ENCODE peak calls at places on chromosome 2, in eight cellular contexts. One of them, this sample, is unnamed.

GRCh38 chr2:224887159-224887558 is 155.1 kb downstream of the DOCK10 start:
- DNase-seq in lung microvascular endothelial cell: no peak
- DNase-seq in activated T-helper 1 cell treated with anti-CD3 and anti-CD28 coated beads, Interleukin-2, amount 50 U/mL, for 16 hours: no peak
- DNase-seq in SHP77: no peak
- DNase-seq in AG08395: peak
- DNase-seq in activated B cell treated with CpG ODN at 0.5 μM for 24 hours: no peak
- DNase-seq in K562: no peak
- DNase-seq in stromal cell of bone marrow: peak
- DNase-seq in this sample: no peak

GRCh38 chr2:128379021-128380005 is 60.6 kb upstream of the HS6ST1 start:
- DNase-seq in K562: no peak
- DNase-seq in SHP77: no peak
- DNase-seq in stromal cell of bone marrow: no peak
- DNase-seq in lung microvascular endothelial cell: peak
- DNase-seq in activated T-helper 1 cell treated with anti-CD3 and anti-CD28 coated beads, Interleukin-2, amount 50 U/mL, for 16 hours: no peak
- DNase-seq in AG08395: peak
- DNase-seq in activated B cell treated with CpG ODN at 0.5 μM for 24 hours: no peak
- DNase-seq in this sample: no peak

GRCh38 chr2:147294825-147295392 is 549.9 kb upstream of the ACVR2A start:
- DNase-seq in K562: no peak
- DNase-seq in stromal cell of bone marrow: no peak
- DNase-seq in activated T-helper 1 cell treated with anti-CD3 and anti-CD28 coated beads, Interleukin-2, amount 50 U/mL, for 16 hours: no peak
- DNase-seq in SHP77: no peak
- DNase-seq in lung microvascular endothelial cell: no peak
- DNase-seq in AG08395: no peak
- DNase-seq in activated B cell treated with CpG ODN at 0.5 μM for 24 hours: no peak
- DNase-seq in this sample: no peak

GRCh38 chr2:48450256-48450655 is 79.7 kb upstream of the STON1 start:
- DNase-seq in activated T-helper 1 cell treated with anti-CD3 and anti-CD28 coated beads, Interleukin-2, amount 50 U/mL, for 16 hours: no peak
- DNase-seq in AG08395: no peak
- DNase-seq in lung microvascular endothelial cell: no peak
- DNase-seq in K562: no peak
- DNase-seq in stromal cell of bone marrow: no peak
- DNase-seq in SHP77: no peak
- DNase-seq in activated B cell treated with CpG ODN at 0.5 μM for 24 hours: no peak
- DNase-seq in this sample: no peak

GRCh38 chr2:233817305-233817980 is 36.9 kb downstream of the HJURP start:
- DNase-seq in lung microvascular endothelial cell: no peak
- DNase-seq in activated T-helper 1 cell treated with anti-CD3 and anti-CD28 coated beads, Interleukin-2, amount 50 U/mL, for 16 hours: no peak
- DNase-seq in K562: no peak
- DNase-seq in AG08395: no peak
- DNase-seq in stromal cell of bone marrow: peak
- DNase-seq in SHP77: no peak
- DNase-seq in activated B cell treated with CpG ODN at 0.5 μM for 24 hours: no peak
- DNase-seq in this sample: no peak

GRCh38 chr2:232979871-232980461 is 33.1 kb downstream of the NGEF start:
- DNase-seq in AG08395: peak
- DNase-seq in K562: peak
- DNase-seq in activated T-helper 1 cell treated with anti-CD3 and anti-CD28 coated beads, Interleukin-2, amount 50 U/mL, for 16 hours: no peak
- DNase-seq in activated B cell treated with CpG ODN at 0.5 μM for 24 hours: no peak
- DNase-seq in lung microvascular endothelial cell: peak
- DNase-seq in SHP77: no peak
- DNase-seq in stromal cell of bone marrow: peak
- DNase-seq in this sample: peak

GRCh38 chr2:111194835-111195621 is 74.3 kb downstream of the BCL2L11 start:
- DNase-seq in activated T-helper 1 cell treated with anti-CD3 and anti-CD28 coated beads, Interleukin-2, amount 50 U/mL, for 16 hours: no peak
- DNase-seq in lung microvascular endothelial cell: no peak
- DNase-seq in stromal cell of bone marrow: no peak
- DNase-seq in K562: peak
- DNase-seq in activated B cell treated with CpG ODN at 0.5 μM for 24 hours: no peak
- DNase-seq in SHP77: no peak
- DNase-seq in AG08395: no peak
- DNase-seq in this sample: no peak

GRCh38 chr2:195009202-195009601 is 647.8 kb upstream of the SLC39A10 start:
- DNase-seq in AG08395: peak
- DNase-seq in K562: no peak
- DNase-seq in activated B cell treated with CpG ODN at 0.5 μM for 24 hours: no peak
- DNase-seq in stromal cell of bone marrow: peak
- DNase-seq in activated T-helper 1 cell treated with anti-CD3 and anti-CD28 coated beads, Interleukin-2, amount 50 U/mL, for 16 hours: no peak
- DNase-seq in SHP77: peak
- DNase-seq in lung microvascular endothelial cell: no peak
- DNase-seq in this sample: no peak

GRCh38 chr2:178484245-178485041 is 4.2 kb downstream of the PLEKHA3 start:
- DNase-seq in activated T-helper 1 cell treated with anti-CD3 and anti-CD28 coated beads, Interleukin-2, amount 50 U/mL, for 16 hours: no peak
- DNase-seq in activated B cell treated with CpG ODN at 0.5 μM for 24 hours: no peak
- DNase-seq in AG08395: no peak
- DNase-seq in K562: peak
- DNase-seq in lung microvascular endothelial cell: peak
- DNase-seq in stromal cell of bone marrow: no peak
- DNase-seq in SHP77: peak
- DNase-seq in this sample: no peak

GRCh38 chr2:205684871-205685313 is 2.6 kb downstream of the NRP2 start:
- DNase-seq in activated T-helper 1 cell treated with anti-CD3 and anti-CD28 coated beads, Interleukin-2, amount 50 U/mL, for 16 hours: no peak
- DNase-seq in AG08395: no peak
- DNase-seq in K562: no peak
- DNase-seq in SHP77: no peak
- DNase-seq in stromal cell of bone marrow: no peak
- DNase-seq in lung microvascular endothelial cell: peak
- DNase-seq in activated B cell treated with CpG ODN at 0.5 μM for 24 hours: no peak
- DNase-seq in this sample: no peak

GRCh38 chr2:17539993-17540812 is at the start of gene VSNL1:
- DNase-seq in lung microvascular endothelial cell: peak
- DNase-seq in activated T-helper 1 cell treated with anti-CD3 and anti-CD28 coated beads, Interleukin-2, amount 50 U/mL, for 16 hours: no peak
- DNase-seq in activated B cell treated with CpG ODN at 0.5 μM for 24 hours: no peak
- DNase-seq in stromal cell of bone marrow: peak
- DNase-seq in K562: peak
- DNase-seq in AG08395: peak
- DNase-seq in SHP77: no peak
- DNase-seq in this sample: peak

GRCh38 chr2:26273501-26273900 is 28.8 kb downstream of the HADHB start:
- DNase-seq in lung microvascular endothelial cell: peak
- DNase-seq in activated B cell treated with CpG ODN at 0.5 μM for 24 hours: no peak
- DNase-seq in activated T-helper 1 cell treated with anti-CD3 and anti-CD28 coated beads, Interleukin-2, amount 50 U/mL, for 16 hours: no peak
- DNase-seq in SHP77: no peak
- DNase-seq in stromal cell of bone marrow: no peak
- DNase-seq in K562: no peak
- DNase-seq in AG08395: no peak
- DNase-seq in this sample: no peak

GRCh38 chr2:118837067-118837466 is 10.4 kb downstream of the EN1 start:
- DNase-seq in activated T-helper 1 cell treated with anti-CD3 and anti-CD28 coated beads, Interleukin-2, amount 50 U/mL, for 16 hours: no peak
- DNase-seq in AG08395: no peak
- DNase-seq in K562: no peak
- DNase-seq in activated B cell treated with CpG ODN at 0.5 μM for 24 hours: no peak
- DNase-seq in lung microvascular endothelial cell: no peak
- DNase-seq in SHP77: no peak
- DNase-seq in stromal cell of bone marrow: no peak
- DNase-seq in this sample: no peak

GRCh38 chr2:25252291-25253152 is 84.1 kb upstream of the POMC start:
- DNase-seq in lung microvascular endothelial cell: peak
- DNase-seq in AG08395: peak
- DNase-seq in K562: peak
- DNase-seq in stromal cell of bone marrow: peak
- DNase-seq in activated B cell treated with CpG ODN at 0.5 μM for 24 hours: peak
- DNase-seq in SHP77: peak
- DNase-seq in activated T-helper 1 cell treated with anti-CD3 and anti-CD28 coated beads, Interleukin-2, amount 50 U/mL, for 16 hours: peak
- DNase-seq in this sample: no peak

GRCh38 chr2:98464772-98465310 is 20.2 kb downstream of the INPP4A start:
- DNase-seq in activated B cell treated with CpG ODN at 0.5 μM for 24 hours: no peak
- DNase-seq in SHP77: no peak
- DNase-seq in lung microvascular endothelial cell: peak
- DNase-seq in K562: peak
- DNase-seq in activated T-helper 1 cell treated with anti-CD3 and anti-CD28 coated beads, Interleukin-2, amount 50 U/mL, for 16 hours: no peak
- DNase-seq in AG08395: no peak
- DNase-seq in stromal cell of bone marrow: no peak
- DNase-seq in this sample: no peak

GRCh38 chr2:172995323-172996244 is 80.1 kb upstream of the MAP3K20 start:
- DNase-seq in lung microvascular endothelial cell: peak
- DNase-seq in stromal cell of bone marrow: peak
- DNase-seq in AG08395: peak
- DNase-seq in SHP77: no peak
- DNase-seq in activated T-helper 1 cell treated with anti-CD3 and anti-CD28 coated beads, Interleukin-2, amount 50 U/mL, for 16 hours: no peak
- DNase-seq in K562: no peak
- DNase-seq in activated B cell treated with CpG ODN at 0.5 μM for 24 hours: no peak
- DNase-seq in this sample: no peak

GRCh38 chr2:24721470-24721869 is 71.7 kb downstream of the PTRHD1 start:
- DNase-seq in K562: no peak
- DNase-seq in activated B cell treated with CpG ODN at 0.5 μM for 24 hours: no peak
- DNase-seq in stromal cell of bone marrow: peak
- DNase-seq in SHP77: peak
- DNase-seq in activated T-helper 1 cell treated with anti-CD3 and anti-CD28 coated beads, Interleukin-2, amount 50 U/mL, for 16 hours: no peak
- DNase-seq in AG08395: peak
- DNase-seq in lung microvascular endothelial cell: peak
- DNase-seq in this sample: no peak

GRCh38 chr2:181776336-181776735 is 96.0 kb upstream of the NEUROD1 start:
- DNase-seq in lung microvascular endothelial cell: peak
- DNase-seq in stromal cell of bone marrow: no peak
- DNase-seq in activated T-helper 1 cell treated with anti-CD3 and anti-CD28 coated beads, Interleukin-2, amount 50 U/mL, for 16 hours: no peak
- DNase-seq in AG08395: no peak
- DNase-seq in SHP77: no peak
- DNase-seq in K562: no peak
- DNase-seq in activated B cell treated with CpG ODN at 0.5 μM for 24 hours: no peak
- DNase-seq in this sample: no peak

GRCh38 chr2:151407281-151407680 is 2.4 kb upstream of the RIF1 start:
- DNase-seq in K562: no peak
- DNase-seq in activated B cell treated with CpG ODN at 0.5 μM for 24 hours: no peak
- DNase-seq in SHP77: no peak
- DNase-seq in activated T-helper 1 cell treated with anti-CD3 and anti-CD28 coated beads, Interleukin-2, amount 50 U/mL, for 16 hours: no peak
- DNase-seq in lung microvascular endothelial cell: no peak
- DNase-seq in stromal cell of bone marrow: no peak
- DNase-seq in AG08395: no peak
- DNase-seq in this sample: no peak

GRCh38 chr2:95071856-95072255 is 46.3 kb downstream of the MAL start:
- DNase-seq in lung microvascular endothelial cell: no peak
- DNase-seq in AG08395: no peak
- DNase-seq in K562: no peak
- DNase-seq in SHP77: no peak
- DNase-seq in stromal cell of bone marrow: no peak
- DNase-seq in activated B cell treated with CpG ODN at 0.5 μM for 24 hours: no peak
- DNase-seq in activated T-helper 1 cell treated with anti-CD3 and anti-CD28 coated beads, Interleukin-2, amount 50 U/mL, for 16 hours: no peak
- DNase-seq in this sample: no peak

GRCh38 chr2:233422050-233422639 is 67.9 kb downstream of the DGKD start:
- DNase-seq in activated T-helper 1 cell treated with anti-CD3 and anti-CD28 coated beads, Interleukin-2, amount 50 U/mL, for 16 hours: peak
- DNase-seq in stromal cell of bone marrow: no peak
- DNase-seq in SHP77: peak
- DNase-seq in lung microvascular endothelial cell: no peak
- DNase-seq in AG08395: no peak
- DNase-seq in activated B cell treated with CpG ODN at 0.5 μM for 24 hours: peak
- DNase-seq in K562: peak
- DNase-seq in this sample: no peak

GRCh38 chr2:31002510-31002909 is 135.7 kb downstream of the GALNT14 start:
- DNase-seq in AG08395: no peak
- DNase-seq in stromal cell of bone marrow: no peak
- DNase-seq in activated T-helper 1 cell treated with anti-CD3 and anti-CD28 coated beads, Interleukin-2, amount 50 U/mL, for 16 hours: no peak
- DNase-seq in activated B cell treated with CpG ODN at 0.5 μM for 24 hours: no peak
- DNase-seq in lung microvascular endothelial cell: no peak
- DNase-seq in K562: no peak
- DNase-seq in SHP77: no peak
- DNase-seq in this sample: no peak

GRCh38 chr2:75089471-75089870 is 109.8 kb downstream of the TACR1 start:
- DNase-seq in SHP77: no peak
- DNase-seq in AG08395: no peak
- DNase-seq in stromal cell of bone marrow: no peak
- DNase-seq in lung microvascular endothelial cell: no peak
- DNase-seq in activated B cell treated with CpG ODN at 0.5 μM for 24 hours: no peak
- DNase-seq in activated T-helper 1 cell treated with anti-CD3 and anti-CD28 coated beads, Interleukin-2, amount 50 U/mL, for 16 hours: no peak
- DNase-seq in K562: no peak
- DNase-seq in this sample: no peak

GRCh38 chr2:174753038-174753633 is 11.1 kb downstream of the CHRNA1 start:
- DNase-seq in K562: no peak
- DNase-seq in activated B cell treated with CpG ODN at 0.5 μM for 24 hours: peak
- DNase-seq in lung microvascular endothelial cell: no peak
- DNase-seq in AG08395: no peak
- DNase-seq in SHP77: no peak
- DNase-seq in stromal cell of bone marrow: no peak
- DNase-seq in activated T-helper 1 cell treated with anti-CD3 and anti-CD28 coated beads, Interleukin-2, amount 50 U/mL, for 16 hours: peak
- DNase-seq in this sample: no peak

GRCh38 chr2:14557111-14557510 is 75.4 kb upstream of the LRATD1 start:
- DNase-seq in K562: no peak
- DNase-seq in stromal cell of bone marrow: no peak
- DNase-seq in AG08395: no peak
- DNase-seq in activated B cell treated with CpG ODN at 0.5 μM for 24 hours: no peak
- DNase-seq in lung microvascular endothelial cell: no peak
- DNase-seq in SHP77: no peak
- DNase-seq in activated T-helper 1 cell treated with anti-CD3 and anti-CD28 coated beads, Interleukin-2, amount 50 U/mL, for 16 hours: no peak
- DNase-seq in this sample: no peak

GRCh38 chr2:111710085-111710484 is 173.9 kb downstream of the ANAPC1 start:
- DNase-seq in stromal cell of bone marrow: no peak
- DNase-seq in AG08395: no peak
- DNase-seq in K562: no peak
- DNase-seq in lung microvascular endothelial cell: no peak
- DNase-seq in SHP77: no peak
- DNase-seq in activated T-helper 1 cell treated with anti-CD3 and anti-CD28 coated beads, Interleukin-2, amount 50 U/mL, for 16 hours: no peak
- DNase-seq in activated B cell treated with CpG ODN at 0.5 μM for 24 hours: no peak
- DNase-seq in this sample: no peak

GRCh38 chr2:70820499-70820898 is at the start of gene CLEC4F:
- DNase-seq in stromal cell of bone marrow: no peak
- DNase-seq in SHP77: no peak
- DNase-seq in activated T-helper 1 cell treated with anti-CD3 and anti-CD28 coated beads, Interleukin-2, amount 50 U/mL, for 16 hours: no peak
- DNase-seq in lung microvascular endothelial cell: no peak
- DNase-seq in AG08395: no peak
- DNase-seq in K562: no peak
- DNase-seq in activated B cell treated with CpG ODN at 0.5 μM for 24 hours: no peak
- DNase-seq in this sample: no peak

GRCh38 chr2:241872313-241872642 is 2.7 kb downstream of the RTP5 start:
- DNase-seq in activated B cell treated with CpG ODN at 0.5 μM for 24 hours: no peak
- DNase-seq in K562: no peak
- DNase-seq in activated T-helper 1 cell treated with anti-CD3 and anti-CD28 coated beads, Interleukin-2, amount 50 U/mL, for 16 hours: no peak
- DNase-seq in AG08395: no peak
- DNase-seq in lung microvascular endothelial cell: no peak
- DNase-seq in SHP77: no peak
- DNase-seq in stromal cell of bone marrow: no peak
- DNase-seq in this sample: no peak

GRCh38 chr2:11621465-11621864 is 48.5 kb downstream of the NTSR2 start:
- DNase-seq in stromal cell of bone marrow: no peak
- DNase-seq in AG08395: no peak
- DNase-seq in SHP77: no peak
- DNase-seq in activated T-helper 1 cell treated with anti-CD3 and anti-CD28 coated beads, Interleukin-2, amount 50 U/mL, for 16 hours: no peak
- DNase-seq in K562: no peak
- DNase-seq in lung microvascular endothelial cell: no peak
- DNase-seq in activated B cell treated with CpG ODN at 0.5 μM for 24 hours: no peak
- DNase-seq in this sample: no peak

GRCh38 chr2:113167962-113168340 is 5.8 kb upstream of the PSD4 start:
- DNase-seq in activated B cell treated with CpG ODN at 0.5 μM for 24 hours: no peak
- DNase-seq in AG08395: no peak
- DNase-seq in K562: no peak
- DNase-seq in lung microvascular endothelial cell: no peak
- DNase-seq in SHP77: no peak
- DNase-seq in activated T-helper 1 cell treated with anti-CD3 and anti-CD28 coated beads, Interleukin-2, amount 50 U/mL, for 16 hours: no peak
- DNase-seq in stromal cell of bone marrow: no peak
- DNase-seq in this sample: no peak

GRCh38 chr2:156803243-156803642 is 367.1 kb downstream of the GPD2 start:
- DNase-seq in SHP77: peak
- DNase-seq in activated B cell treated with CpG ODN at 0.5 μM for 24 hours: no peak
- DNase-seq in K562: no peak
- DNase-seq in activated T-helper 1 cell treated with anti-CD3 and anti-CD28 coated beads, Interleukin-2, amount 50 U/mL, for 16 hours: no peak
- DNase-seq in lung microvascular endothelial cell: no peak
- DNase-seq in AG08395: no peak
- DNase-seq in stromal cell of bone marrow: no peak
- DNase-seq in this sample: no peak